ENCODE peak calls at places on chromosomes 13 and 19, in five cellular contexts. One of them, this sample, is unnamed.

GRCh38 chr13:32731576-32731975 is 145.3 kb downstream of the PDS5B start:
- DNase-seq in prostate gland: peak
- DNase-seq in lung: no peak
- DNase-seq in Peyer's patch: no peak
- DNase-seq in tibial artery: no peak
- DNase-seq in this sample: peak

GRCh38 chr13:104140557-104140956 is 1074.3 kb upstream of the SLC10A2 start:
- DNase-seq in prostate gland: no peak
- DNase-seq in lung: no peak
- DNase-seq in Peyer's patch: no peak
- DNase-seq in tibial artery: no peak
- DNase-seq in this sample: peak

GRCh38 chr13:102344410-102344809 is 57.4 kb downstream of the FGF14 start:
- DNase-seq in prostate gland: no peak
- DNase-seq in lung: no peak
- DNase-seq in Peyer's patch: no peak
- DNase-seq in tibial artery: no peak
- DNase-seq in this sample: no peak

GRCh38 chr19:6357995-6358394 is 3.3 kb upstream of the CLPP start:
- DNase-seq in prostate gland: peak
- DNase-seq in lung: no peak
- DNase-seq in Peyer's patch: no peak
- DNase-seq in tibial artery: no peak
- DNase-seq in this sample: peak

GRCh38 chr13:112248909-112249592 is 127.1 kb upstream of the SPACA7 start:
- DNase-seq in prostate gland: no peak
- DNase-seq in lung: peak
- DNase-seq in Peyer's patch: no peak
- DNase-seq in tibial artery: no peak
- DNase-seq in this sample: no peak

GRCh38 chr19:38084196-38084595 is 139.8 kb downstream of the DPF1 start:
- DNase-seq in prostate gland: no peak
- DNase-seq in lung: no peak
- DNase-seq in Peyer's patch: no peak
- DNase-seq in tibial artery: no peak
- DNase-seq in this sample: no peak

GRCh38 chr19:55259540-55260210 is 858 bp upstream of the PPP6R1 start:
- DNase-seq in prostate gland: no peak
- DNase-seq in lung: no peak
- DNase-seq in Peyer's patch: peak
- DNase-seq in tibial artery: no peak
- DNase-seq in this sample: peak

GRCh38 chr19:29547981-29548380 is 22.2 kb downstream of the VSTM2B start:
- DNase-seq in prostate gland: no peak
- DNase-seq in lung: no peak
- DNase-seq in Peyer's patch: no peak
- DNase-seq in tibial artery: peak
- DNase-seq in this sample: no peak

GRCh38 chr19:5801796-5802616 is 2.9 kb upstream of the NRTN start:
- DNase-seq in prostate gland: no peak
- DNase-seq in lung: no peak
- DNase-seq in Peyer's patch: no peak
- DNase-seq in tibial artery: no peak
- DNase-seq in this sample: no peak

GRCh38 chr13:48728226-48728625 is 74.5 kb downstream of the CYSLTR2 start:
- DNase-seq in prostate gland: no peak
- DNase-seq in lung: no peak
- DNase-seq in Peyer's patch: no peak
- DNase-seq in tibial artery: no peak
- DNase-seq in this sample: no peak

GRCh38 chr19:51807111-51807701 is 12.2 kb downstream of the FPR3 start:
- DNase-seq in prostate gland: peak
- DNase-seq in lung: no peak
- DNase-seq in Peyer's patch: no peak
- DNase-seq in tibial artery: no peak
- DNase-seq in this sample: peak

GRCh38 chr13:110329798-110330461 is 22.8 kb downstream of the COL4A2 start:
- DNase-seq in prostate gland: no peak
- DNase-seq in lung: no peak
- DNase-seq in Peyer's patch: no peak
- DNase-seq in tibial artery: no peak
- DNase-seq in this sample: no peak

GRCh38 chr19:55621673-55622231 is 2.6 kb downstream of the ZNF784 start:
- DNase-seq in prostate gland: no peak
- DNase-seq in lung: no peak
- DNase-seq in Peyer's patch: no peak
- DNase-seq in tibial artery: no peak
- DNase-seq in this sample: no peak

GRCh38 chr13:74015137-74015536 is 119.1 kb downstream of the KLF12 start:
- DNase-seq in prostate gland: no peak
- DNase-seq in lung: no peak
- DNase-seq in Peyer's patch: no peak
- DNase-seq in tibial artery: no peak
- DNase-seq in this sample: peak

GRCh38 chr19:8366961-8367326 is 3.0 kb downstream of the ANGPTL4 start:
- DNase-seq in prostate gland: no peak
- DNase-seq in lung: no peak
- DNase-seq in Peyer's patch: no peak
- DNase-seq in tibial artery: no peak
- DNase-seq in this sample: no peak

GRCh38 chr13:52419080-52419479 is 13.1 kb upstream of the THSD1 start:
- DNase-seq in prostate gland: no peak
- DNase-seq in lung: no peak
- DNase-seq in Peyer's patch: no peak
- DNase-seq in tibial artery: no peak
- DNase-seq in this sample: no peak

GRCh38 chr19:8146877-8147575 is 2.4 kb downstream of the FBN3 start:
- DNase-seq in prostate gland: no peak
- DNase-seq in lung: no peak
- DNase-seq in Peyer's patch: no peak
- DNase-seq in tibial artery: no peak
- DNase-seq in this sample: no peak

GRCh38 chr19:38478273-38478971 is 44.9 kb downstream of the RYR1 start:
- DNase-seq in prostate gland: no peak
- DNase-seq in lung: no peak
- DNase-seq in Peyer's patch: no peak
- DNase-seq in tibial artery: no peak
- DNase-seq in this sample: no peak

GRCh38 chr19:53091413-53091812 is 11.8 kb downstream of the ZNF160 start:
- DNase-seq in prostate gland: no peak
- DNase-seq in lung: no peak
- DNase-seq in Peyer's patch: no peak
- DNase-seq in tibial artery: no peak
- DNase-seq in this sample: no peak

GRCh38 chr13:48892311-48892710 is 83.4 kb upstream of the FNDC3A start:
- DNase-seq in prostate gland: no peak
- DNase-seq in lung: no peak
- DNase-seq in Peyer's patch: no peak
- DNase-seq in tibial artery: no peak
- DNase-seq in this sample: peak

GRCh38 chr13:104281910-104282309 is 1215.7 kb upstream of the SLC10A2 start:
- DNase-seq in prostate gland: no peak
- DNase-seq in lung: no peak
- DNase-seq in Peyer's patch: no peak
- DNase-seq in tibial artery: no peak
- DNase-seq in this sample: no peak

GRCh38 chr13:20997301-20998061 is 63.9 kb downstream of the LATS2 start:
- DNase-seq in prostate gland: no peak
- DNase-seq in lung: no peak
- DNase-seq in Peyer's patch: no peak
- DNase-seq in tibial artery: peak
- DNase-seq in this sample: no peak

GRCh38 chr13:80083516-80084085 is 257.3 kb downstream of the SPRY2 start:
- DNase-seq in prostate gland: no peak
- DNase-seq in lung: no peak
- DNase-seq in Peyer's patch: no peak
- DNase-seq in tibial artery: no peak
- DNase-seq in this sample: no peak

GRCh38 chr13:49388256-49388655 is 55.6 kb downstream of the CAB39L start:
- DNase-seq in prostate gland: no peak
- DNase-seq in lung: no peak
- DNase-seq in Peyer's patch: no peak
- DNase-seq in tibial artery: no peak
- DNase-seq in this sample: no peak

GRCh38 chr19:42273407-42274064 is 4.5 kb downstream of the CIC start:
- DNase-seq in prostate gland: no peak
- DNase-seq in lung: no peak
- DNase-seq in Peyer's patch: peak
- DNase-seq in tibial artery: no peak
- DNase-seq in this sample: no peak

GRCh38 chr13:44160549-44161278 is 212.9 kb upstream of the SERP2 start:
- DNase-seq in prostate gland: no peak
- DNase-seq in lung: peak
- DNase-seq in Peyer's patch: no peak
- DNase-seq in tibial artery: no peak
- DNase-seq in this sample: peak

GRCh38 chr13:75633285-75633684 is 2.8 kb upstream of the LMO7 start:
- DNase-seq in prostate gland: no peak
- DNase-seq in lung: no peak
- DNase-seq in Peyer's patch: no peak
- DNase-seq in tibial artery: no peak
- DNase-seq in this sample: no peak

GRCh38 chr19:29815231-29815630 is 3.4 kb downstream of the CCNE1 start:
- DNase-seq in prostate gland: no peak
- DNase-seq in lung: no peak
- DNase-seq in Peyer's patch: no peak
- DNase-seq in tibial artery: no peak
- DNase-seq in this sample: no peak

GRCh38 chr13:72643339-72643989 is 84.0 kb downstream of the MZT1 start:
- DNase-seq in prostate gland: no peak
- DNase-seq in lung: peak
- DNase-seq in Peyer's patch: peak
- DNase-seq in tibial artery: peak
- DNase-seq in this sample: peak

GRCh38 chr19:1873524-1874473 is 10.4 kb upstream of the KLF16 start:
- DNase-seq in prostate gland: no peak
- DNase-seq in lung: no peak
- DNase-seq in Peyer's patch: no peak
- DNase-seq in tibial artery: no peak
- DNase-seq in this sample: no peak

GRCh38 chr19:42394751-42395150 is 4.7 kb upstream of the CNFN start:
- DNase-seq in prostate gland: no peak
- DNase-seq in lung: no peak
- DNase-seq in Peyer's patch: no peak
- DNase-seq in tibial artery: no peak
- DNase-seq in this sample: no peak

GRCh38 chr13:108789476-108789875 is 160.1 kb downstream of the MYO16 start:
- DNase-seq in prostate gland: no peak
- DNase-seq in lung: no peak
- DNase-seq in Peyer's patch: no peak
- DNase-seq in tibial artery: no peak
- DNase-seq in this sample: no peak

GRCh38 chr13:97284558-97284957 is 62.4 kb downstream of the MBNL2 start:
- DNase-seq in prostate gland: no peak
- DNase-seq in lung: no peak
- DNase-seq in Peyer's patch: no peak
- DNase-seq in tibial artery: no peak
- DNase-seq in this sample: no peak

GRCh38 chr13:31982124-31982523 is 49.5 kb upstream of the FRY start:
- DNase-seq in prostate gland: no peak
- DNase-seq in lung: no peak
- DNase-seq in Peyer's patch: no peak
- DNase-seq in tibial artery: no peak
- DNase-seq in this sample: no peak

GRCh38 chr13:61880576-61881283 is 465.1 kb upstream of the PCDH20 start:
- DNase-seq in prostate gland: no peak
- DNase-seq in lung: no peak
- DNase-seq in Peyer's patch: no peak
- DNase-seq in tibial artery: no peak
- DNase-seq in this sample: peak

GRCh38 chr13:106649495-106649894 is 81.6 kb upstream of the ARGLU1 start:
- DNase-seq in prostate gland: no peak
- DNase-seq in lung: no peak
- DNase-seq in Peyer's patch: no peak
- DNase-seq in tibial artery: no peak
- DNase-seq in this sample: peak

GRCh38 chr19:50475736-50476223 is 527 bp upstream of the EMC10 start:
- DNase-seq in prostate gland: no peak
- DNase-seq in lung: no peak
- DNase-seq in Peyer's patch: no peak
- DNase-seq in tibial artery: no peak
- DNase-seq in this sample: no peak

GRCh38 chr13:40345654-40346372 is 320.6 kb downstream of the FOXO1 start:
- DNase-seq in prostate gland: no peak
- DNase-seq in lung: no peak
- DNase-seq in Peyer's patch: peak
- DNase-seq in tibial artery: no peak
- DNase-seq in this sample: no peak

DNA sequence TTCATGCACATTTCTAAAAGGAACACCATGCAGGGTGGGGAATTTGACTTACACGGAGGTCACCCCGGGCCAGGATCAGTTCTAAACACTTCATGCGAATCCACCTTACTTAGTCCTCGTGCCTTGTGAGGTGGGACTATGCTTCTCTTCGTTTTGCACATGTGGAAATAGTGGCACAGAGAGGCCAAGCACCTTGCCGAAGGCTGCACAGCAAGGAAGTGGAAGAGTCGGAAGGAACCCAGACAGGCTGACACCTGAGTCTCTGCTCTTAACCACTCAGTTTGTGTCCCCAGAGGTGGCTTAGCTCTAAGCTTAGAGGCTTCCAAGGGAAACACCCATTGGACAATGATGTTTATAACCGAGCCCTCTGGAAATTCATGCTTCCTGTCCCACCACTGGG is 150.1 kb downstream of the CACNA1A start:
- DNase-seq in prostate gland: no peak
- DNase-seq in lung: no peak
- DNase-seq in Peyer's patch: no peak
- DNase-seq in tibial artery: no peak
- DNase-seq in this sample: no peak
- H3K4me3 ChIP-seq in prostate gland: no peak
- H3K4me3 ChIP-seq in lung: no peak
- H3K4me3 ChIP-seq in Peyer's patch: no peak
- H3K4me3 ChIP-seq in tibial artery: no peak
- H3K4me3 ChIP-seq in this sample: no peak

GRCh38 chr19:39858541-39858940 is 12.4 kb upstream of the FBL start:
- DNase-seq in prostate gland: no peak
- DNase-seq in lung: no peak
- DNase-seq in Peyer's patch: no peak
- DNase-seq in tibial artery: no peak
- DNase-seq in this sample: no peak
- H3K4me3 ChIP-seq in prostate gland: no peak
- H3K4me3 ChIP-seq in lung: no peak
- H3K4me3 ChIP-seq in Peyer's patch: no peak
- H3K4me3 ChIP-seq in tibial artery: no peak
- H3K4me3 ChIP-seq in this sample: no peak

GRCh38 chr19:48244289-48244688 is 11.4 kb downstream of the CARD8 start:
- DNase-seq in prostate gland: no peak
- DNase-seq in lung: no peak
- DNase-seq in Peyer's patch: no peak
- DNase-seq in tibial artery: no peak
- DNase-seq in this sample: peak
- H3K4me3 ChIP-seq in prostate gland: no peak
- H3K4me3 ChIP-seq in lung: no peak
- H3K4me3 ChIP-seq in Peyer's patch: no peak
- H3K4me3 ChIP-seq in tibial artery: no peak
- H3K4me3 ChIP-seq in this sample: no peak

GRCh38 chr19:45824531-45825262 is 9.6 kb upstream of the RSPH6A start:
- DNase-seq in prostate gland: no peak
- DNase-seq in lung: no peak
- DNase-seq in Peyer's patch: no peak
- DNase-seq in tibial artery: no peak
- DNase-seq in this sample: no peak
- H3K4me3 ChIP-seq in prostate gland: no peak
- H3K4me3 ChIP-seq in lung: no peak
- H3K4me3 ChIP-seq in Peyer's patch: no peak
- H3K4me3 ChIP-seq in tibial artery: no peak
- H3K4me3 ChIP-seq in this sample: no peak